ENCODE peak calls at places on chromosomes 6 and 20, in seven cellular contexts. K is prostate gland; J is lung; Y is CD8-positive, alpha-beta T cell; F is neural progenitor cell; X is stomach; A is heart right ventricle. I is an unnamed sample. For H3K9me3, the result is how much of the 10 kb centered on the place peaks cover.

GRCh38 chr20:13784271-13784892 is 337 bp downstream of the ESF1 start:
- DNase-seq in J (no peak), K (no peak), X (no peak), Y (peak), F (no peak), A (no peak), I (peak)

GRCh38 chr20:1673424-1673823 is 15.8 kb upstream of the SIRPG start:
- DNase-seq in F (peak), X (no peak), K (no peak), A (no peak), J (no peak), Y (no peak), I (no peak)

GRCh38 chr6:43708857-43709653 is 21.5 kb upstream of the MRPS18A start:
- DNase-seq in X (no peak), J (peak), F (no peak), A (no peak), Y (no peak), K (no peak), I (no peak)

GRCh38 chr20:62596921-62597320 is 45.4 kb upstream of the SLCO4A1 start:
- DNase-seq in K (no peak), Y (no peak), J (no peak), A (no peak), F (no peak), X (no peak), I (no peak)

GRCh38 chr6:89888871-89889270 is 5.4 kb upstream of the GJA10 start:
- DNase-seq in X (no peak), F (no peak), A (no peak), J (no peak), Y (no peak), K (no peak), I (no peak)

GRCh38 chr6:127606131-127606562 is 29.2 kb downstream of the C6orf58 start:
- DNase-seq in F (peak), K (no peak), Y (no peak), A (no peak), J (no peak), X (no peak), I (no peak)

GRCh38 chr6:136067731-136068341 is 182.3 kb downstream of the MTFR2 start:
- DNase-seq in J (no peak), A (no peak), F (peak), Y (no peak), X (no peak), K (no peak), I (no peak)

GRCh38 chr6:125507987-125508655 is 206.4 kb upstream of the HDDC2 start:
- DNase-seq in F (no peak), A (peak), K (no peak), J (no peak), X (no peak), Y (no peak), I (peak)

GRCh38 chr6:52116605-52116948 is 29.2 kb upstream of the PKHD1 start:
- DNase-seq in J (no peak), X (no peak), Y (no peak), A (no peak), K (no peak), F (no peak), I (no peak)

GRCh38 chr6:52117352-52117751 is 29.9 kb upstream of the PKHD1 start:
- DNase-seq in K (no peak), F (no peak), Y (no peak), X (no peak), J (no peak), A (no peak), I (no peak)

GRCh38 chr6:52115891-52116604 is 28.6 kb upstream of the PKHD1 start:
- DNase-seq in J (no peak), K (no peak), Y (no peak), A (no peak), X (no peak), F (no peak), I (no peak)

GRCh38 chr6:52115145-52115741 is 27.8 kb upstream of the PKHD1 start:
- DNase-seq in K (no peak), X (no peak), J (no peak), A (no peak), Y (no peak), F (no peak), I (no peak)
- H3K27ac ChIP-seq in K (no peak), X (no peak), J (no peak), A (no peak), Y (no peak), F (no peak), I (no peak)

DNA sequence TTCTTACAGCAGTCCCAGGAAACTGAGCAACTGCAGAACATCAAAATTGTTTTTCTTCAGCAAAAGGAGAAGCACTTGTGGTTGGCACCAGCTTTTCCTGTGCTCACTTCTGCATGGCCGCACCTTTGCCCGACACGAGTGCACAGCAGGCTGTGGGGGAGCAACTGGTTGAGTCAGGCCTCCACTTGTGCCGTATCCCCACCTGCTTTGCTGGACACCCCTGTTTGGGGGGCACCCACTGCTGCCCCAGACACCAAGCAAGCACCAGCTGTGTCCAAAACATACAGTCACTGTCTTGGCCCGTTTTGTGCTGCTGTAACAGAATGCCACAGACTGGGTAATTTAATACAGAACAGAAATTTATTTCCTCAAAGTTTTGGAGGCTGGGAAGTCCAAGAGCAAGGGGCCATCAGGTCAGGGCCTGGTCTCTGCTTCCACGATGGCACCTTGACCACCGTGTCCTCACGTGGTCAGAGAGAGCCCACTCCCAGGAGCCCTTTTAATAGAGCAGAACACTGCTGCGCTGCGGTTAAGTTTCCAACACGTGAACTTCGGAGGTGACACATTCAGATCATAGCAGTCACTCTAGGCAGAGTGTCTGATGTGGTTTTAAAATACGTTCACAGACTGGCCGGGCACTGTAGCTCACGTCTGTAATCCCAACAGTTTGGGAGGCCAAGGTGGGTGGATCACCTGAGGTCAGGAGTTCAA is 8.7 kb upstream of the GMEB2 start:
- DNase-seq in K (no peak), J (no peak), F (no peak), X (peak), A (no peak), Y (peak), I (no peak)
- TF ChIP-seq CTCF in K (no peak), J (no peak), F (no peak), X (no peak), A (no peak), Y (no peak), I (no peak)

GRCh38 chr6:18904681-18905080 is 517.5 kb downstream of the RNF144B start:
- DNase-seq in F (no peak), Y (no peak), K (no peak), X (no peak), J (no peak), A (no peak), I (no peak)
- H3K9me3 ChIP-seq in F (under half), Y (under half), K (under half), X (under half), J (under half), A (under half), I (under half)

DNA sequence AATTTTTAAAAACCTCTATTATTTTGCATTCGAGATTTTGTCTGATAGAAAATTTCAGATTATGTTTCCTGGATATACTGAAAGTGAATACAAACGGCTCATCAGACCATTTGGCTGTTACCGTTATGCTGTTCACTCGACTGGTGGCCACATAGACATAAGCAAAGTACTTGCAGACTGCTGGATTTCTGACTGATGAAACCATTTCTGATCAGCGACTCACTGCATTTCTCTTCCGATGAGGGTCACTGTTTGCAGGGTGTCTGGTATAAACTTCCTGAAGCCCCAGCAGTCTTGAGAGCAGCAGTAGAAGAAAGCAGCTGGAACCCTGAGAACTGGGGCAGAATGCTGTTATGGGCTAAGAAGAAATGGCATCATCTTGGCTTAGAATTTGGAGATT is 17.7 kb downstream of the SNX9 start:
- DNase-seq in F (no peak), Y (no peak), J (no peak), X (no peak), A (no peak), K (no peak), I (peak)
- H3K27ac ChIP-seq in F (no peak), Y (no peak), J (no peak), X (no peak), A (no peak), K (no peak), I (peak)

I was measured in adrenal gland.